ENCODE peak calls at places on chromosomes 11 and 22, in eight cellular contexts. P is CD8-positive, alpha-beta T cell; T is astrocyte of the spinal cord; X is foreskin fibroblast; O is neural crest cell; D is right atrium auricular region; U is fibroblast of mammary gland; V is HFF-Myc. H is an unnamed sample.
A peak's percentile ranks its signal among the peaks of the same experiment; 100 is the strongest.

GRCh38 chr11:86183694-86184093 is 60.9 kb upstream of the EED start:
- DNase-seq in P (no peak), T (peak; percentile 53), X (peak; percentile 59), O (no peak), D (no peak), U (peak; percentile 44), V (no peak), H (no peak)

GRCh38 chr11:77203901-77204755 is 76.1 kb downstream of the MYO7A start:
- DNase-seq in P (no peak), T (no peak), X (no peak), O (no peak), D (no peak), U (no peak), V (no peak), H (no peak)

GRCh38 chr22:35376728-35377472 is 4.0 kb upstream of the HMOX1 start:
- DNase-seq in P (no peak), T (peak; percentile 98), X (peak; percentile 99), O (peak; percentile 80), D (peak; percentile 98), U (peak; percentile 99), V (peak; percentile 97), H (peak; percentile 87)

GRCh38 chr11:69166186-69167115 is 10.7 kb downstream of the SMIM38 start:
- DNase-seq in P (no peak), T (peak; percentile 93), X (peak; percentile 65), O (no peak), D (no peak), U (peak; percentile 75), V (peak; percentile 61), H (peak; percentile 89)

GRCh38 chr11:36257351-36257750 is 31.9 kb downstream of the COMMD9 start:
- DNase-seq in P (no peak), T (no peak), X (no peak), O (no peak), D (no peak), U (peak; percentile 62), V (no peak), H (no peak)

GRCh38 chr11:67268036-67268683 is 1.9 kb downstream of the GRK2 start:
- DNase-seq in P (peak; percentile 44), T (no peak), X (no peak), O (no peak), D (no peak), U (no peak), V (no peak), H (peak; percentile 91)

GRCh38 chr11:14443642-14444041 is 56.0 kb downstream of the COPB1 start:
- DNase-seq in P (no peak), T (peak; percentile 42), X (peak; percentile 67), O (no peak), D (no peak), U (peak; percentile 60), V (no peak), H (no peak)

GRCh38 chr22:27512283-27512761 is 289.2 kb downstream of the MN1 start:
- DNase-seq in P (no peak), T (peak; percentile 95), X (peak; percentile 83), O (no peak), D (peak; percentile 92), U (peak; percentile 94), V (peak; percentile 82), H (no peak)

GRCh38 chr11:65426839-65427690 is 4.5 kb downstream of the NEAT1 start:
- DNase-seq in P (no peak), T (peak; percentile 68), X (peak; percentile 64), O (no peak), D (peak; percentile 65), U (peak; percentile 86), V (no peak), H (no peak)
- TF ChIP-seq CTCF in P (no peak), T (no peak), X (no peak), O (no peak), D (no peak), U (no peak), V (no peak), H (no peak)

GRCh38 chr11:96105197-96105895 is 181.4 kb upstream of the MTMR2 start:
- DNase-seq in P (no peak), T (peak; percentile 35), X (no peak), O (no peak), D (no peak), U (peak; percentile 46), V (no peak), H (no peak)

GRCh38 chr11:96103721-96104120 is 179.8 kb upstream of the MTMR2 start:
- DNase-seq in P (no peak), T (no peak), X (no peak), O (no peak), D (no peak), U (no peak), V (no peak), H (no peak)

GRCh38 chr11:96107143-96107829 is 183.4 kb upstream of the MTMR2 start:
- DNase-seq in P (no peak), T (no peak), X (no peak), O (peak; percentile 22), D (no peak), U (no peak), V (no peak), H (no peak)

GRCh38 chr11:96103102-96103501 is 179.2 kb upstream of the MTMR2 start:
- DNase-seq in P (no peak), T (no peak), X (no peak), O (no peak), D (no peak), U (peak; percentile 38), V (no peak), H (no peak)

GRCh38 chr11:96105944-96106343 is 182.0 kb upstream of the MTMR2 start:
- DNase-seq in P (no peak), T (no peak), X (no peak), O (no peak), D (no peak), U (no peak), V (no peak), H (no peak)
- TF ChIP-seq CTCF in P (no peak), T (no peak), X (no peak), O (no peak), D (no peak), U (no peak), V (no peak), H (no peak)

DNA sequence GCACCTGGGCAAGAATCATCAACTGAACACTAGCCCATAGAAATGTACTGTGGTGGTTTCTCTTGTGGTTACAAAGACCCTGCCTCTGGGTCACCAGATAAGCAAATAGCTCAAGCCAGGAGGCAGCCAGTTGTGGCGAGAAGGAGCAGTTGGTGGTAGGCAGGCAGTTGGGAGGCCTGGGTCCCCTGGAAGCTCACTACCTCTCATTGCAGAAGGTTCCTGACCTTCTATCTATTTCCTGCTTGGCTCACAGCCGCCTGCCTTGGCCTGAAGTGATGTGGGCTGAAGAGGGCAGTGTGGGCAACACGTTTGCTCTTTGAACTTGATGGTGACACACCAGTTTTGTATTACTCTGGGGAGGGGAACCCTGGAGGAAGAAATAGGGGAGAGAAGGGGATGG is 34.7 kb downstream of the NECTIN1 start:
- DNase-seq in P (no peak), T (no peak), X (no peak), O (no peak), D (no peak), U (no peak), V (no peak), H (peak; percentile 62)
- TF ChIP-seq CTCF in P (no peak), T (no peak), X (no peak), O (no peak), D (no peak), U (no peak), V (no peak), H (peak; percentile 29)

GRCh38 chr11:123434262-123434661 is 4.2 kb downstream of the GRAMD1B start:
- DNase-seq in P (no peak), T (peak; percentile 17), X (no peak), O (no peak), D (no peak), U (peak; percentile 28), V (no peak), H (peak; percentile 45)
- TF ChIP-seq CTCF in P (peak; percentile 24), T (peak; percentile 32), X (peak; percentile 2), O (peak; percentile 42), D (no peak), U (peak; percentile 12), V (peak; percentile 18), H (peak; percentile 11)

GRCh38 chr11:113370634-113371033 is 16.9 kb upstream of the ANKK1 start:
- DNase-seq in P (no peak), T (no peak), X (no peak), O (no peak), D (no peak), U (no peak), V (no peak), H (no peak)

GRCh38 chr11:113373981-113374560 is 13.5 kb upstream of the ANKK1 start:
- DNase-seq in P (no peak), T (no peak), X (no peak), O (no peak), D (no peak), U (no peak), V (no peak), H (no peak)

GRCh38 chr11:113373306-113373705 is 14.3 kb upstream of the ANKK1 start:
- DNase-seq in P (no peak), T (peak; percentile 28), X (peak; percentile 81), O (no peak), D (no peak), U (peak; percentile 69), V (no peak), H (no peak)

GRCh38 chr11:113369411-113369810 is 18.2 kb upstream of the ANKK1 start:
- DNase-seq in P (no peak), T (no peak), X (no peak), O (no peak), D (no peak), U (no peak), V (no peak), H (no peak)

GRCh38 chr11:113372317-113372716 is 15.3 kb upstream of the ANKK1 start:
- DNase-seq in P (no peak), T (no peak), X (no peak), O (no peak), D (no peak), U (no peak), V (no peak), H (no peak)
- TF ChIP-seq CTCF in P (no peak), T (peak; percentile 27), X (no peak), O (peak; percentile 18), D (no peak), U (peak; percentile 7), V (peak; percentile 14), H (no peak)

GRCh38 chr11:75767793-75768111 is 826 bp upstream of the DGAT2 start:
- DNase-seq in P (no peak), T (no peak), X (no peak), O (no peak), D (no peak), U (no peak), V (no peak), H (no peak)
- TF ChIP-seq CTCF in P (no peak), T (no peak), X (no peak), O (no peak), D (no peak), U (no peak), V (no peak), H (no peak)

GRCh38 chr22:42910221-42910942 is 53.3 kb upstream of the ARFGAP3 start:
- DNase-seq in P (no peak), T (no peak), X (no peak), O (no peak), D (no peak), U (no peak), V (no peak), H (no peak)
- TF ChIP-seq CTCF in P (no peak), T (no peak), X (no peak), O (no peak), D (peak; percentile 53), U (no peak), V (no peak), H (no peak)

GRCh38 chr22:43481528-43482309 is 69.9 kb downstream of the MPPED1 start:
- DNase-seq in P (no peak), T (no peak), X (no peak), O (no peak), D (no peak), U (no peak), V (no peak), H (peak; percentile 60)
- TF ChIP-seq CTCF in P (no peak), T (no peak), X (no peak), O (peak; percentile 38), D (no peak), U (no peak), V (no peak), H (peak; percentile 20)

H was measured in GM20000.